ENCODE peak calls at places on chromosomes 2 and 18, in four cellular contexts. G, Q, I and E are unnamed samples.

GRCh38 chr2:166831930-166832329 is 56.4 kb upstream of the XIRP2 start:
- DNase-seq in G (no peak), Q (no peak), I (no peak), E (no peak)

GRCh38 chr2:188403676-188404075 is 112.0 kb downstream of the GULP1 start:
- DNase-seq in G (no peak), Q (no peak), I (no peak), E (no peak)

GRCh38 chr2:209391776-209392401 is 32.0 kb upstream of the MAP2 start:
- DNase-seq in G (no peak), Q (no peak), I (no peak), E (no peak)

GRCh38 chr2:54675738-54676137 is 47.7 kb upstream of the EML6 start:
- DNase-seq in G (no peak), Q (no peak), I (no peak), E (no peak)

GRCh38 chr2:239025081-239025801 is 177.4 kb downstream of the TWIST2 start:
- DNase-seq in G (no peak), Q (no peak), I (no peak), E (no peak)

GRCh38 chr18:24987933-24988840 is 363.8 kb downstream of the ZNF521 start:
- DNase-seq in G (no peak), Q (no peak), I (no peak), E (no peak)

GRCh38 chr2:235113854-235114253 is 162.0 kb downstream of the SH3BP4 start:
- DNase-seq in G (no peak), Q (no peak), I (no peak), E (no peak)

GRCh38 chr2:59935005-59935404 is 618.4 kb downstream of the BCL11A start:
- DNase-seq in G (no peak), Q (no peak), I (no peak), E (no peak)

GRCh38 chr18:75360941-75361340 is 66.6 kb downstream of the SMIM21 start:
- DNase-seq in G (no peak), Q (no peak), I (no peak), E (no peak)

GRCh38 chr2:63587814-63588384 is 378 bp downstream of the WDPCP start:
- DNase-seq in G (no peak), Q (no peak), I (no peak), E (no peak)

GRCh38 chr2:177622516-177622915 is 229.9 kb downstream of the AGPS start:
- DNase-seq in G (no peak), Q (no peak), I (peak; percentile 30), E (no peak)

GRCh38 chr2:209579236-209579749 is 155.4 kb downstream of the MAP2 start:
- DNase-seq in G (no peak), Q (no peak), I (no peak), E (peak; percentile 21)

GRCh38 chr2:43250015-43250414 is 23.6 kb upstream of the ZFP36L2 start:
- DNase-seq in G (no peak), Q (no peak), I (no peak), E (no peak)

GRCh38 chr2:33000986-33001385 is 54.2 kb downstream of the LTBP1 start:
- DNase-seq in G (no peak), Q (no peak), I (peak; percentile 51), E (no peak)

GRCh38 chr2:159614534-159615186 is 1.7 kb downstream of the BAZ2B start:
- DNase-seq in G (no peak), Q (no peak), I (peak; percentile 38), E (no peak)

GRCh38 chr18:5142859-5143258 is 54.2 kb downstream of the AKAIN1 start:
- DNase-seq in G (no peak), Q (no peak), I (no peak), E (no peak)

GRCh38 chr18:629303-630150 is 27.9 kb upstream of the TYMS start:
- DNase-seq in G (no peak), Q (no peak), I (no peak), E (no peak)

GRCh38 chr18:74609535-74609934 is 11.9 kb downstream of the ZNF407 start:
- DNase-seq in G (no peak), Q (no peak), I (no peak), E (no peak)

GRCh38 chr2:151374426-151374825 is 17.0 kb downstream of the TNFAIP6 start:
- DNase-seq in G (no peak), Q (peak; percentile 33), I (no peak), E (no peak)

GRCh38 chr2:215654177-215654850 is 218.4 kb upstream of the FN1 start:
- DNase-seq in G (no peak), Q (no peak), I (no peak), E (no peak)

GRCh38 chr2:215652432-215652831 is 216.6 kb upstream of the FN1 start:
- DNase-seq in G (no peak), Q (no peak), I (no peak), E (no peak)

GRCh38 chr2:215651412-215651811 is 215.5 kb upstream of the FN1 start:
- DNase-seq in G (no peak), Q (no peak), I (no peak), E (no peak)

GRCh38 chr2:215657844-215658243 is 222.0 kb upstream of the FN1 start:
- DNase-seq in G (no peak), Q (no peak), I (no peak), E (no peak)

GRCh38 chr2:215653344-215654015 is 217.6 kb upstream of the FN1 start:
- DNase-seq in G (no peak), Q (no peak), I (no peak), E (no peak)
- TF ChIP-seq FOXM1 in G (no peak), Q (no peak), I (no peak), E (no peak)

GRCh38 chr2:217684431-217685254 is 318.2 kb downstream of the TNS1 start:
- DNase-seq in G (no peak), Q (no peak), I (no peak), E (no peak)

GRCh38 chr2:217683096-217683870 is 319.5 kb downstream of the TNS1 start:
- DNase-seq in G (no peak), Q (no peak), I (no peak), E (no peak)

GRCh38 chr2:217688494-217688893 is 314.3 kb downstream of the TNS1 start:
- DNase-seq in G (no peak), Q (no peak), I (no peak), E (no peak)

GRCh38 chr2:217687771-217688170 is 315.0 kb downstream of the TNS1 start:
- DNase-seq in G (no peak), Q (no peak), I (no peak), E (no peak)

DNA sequence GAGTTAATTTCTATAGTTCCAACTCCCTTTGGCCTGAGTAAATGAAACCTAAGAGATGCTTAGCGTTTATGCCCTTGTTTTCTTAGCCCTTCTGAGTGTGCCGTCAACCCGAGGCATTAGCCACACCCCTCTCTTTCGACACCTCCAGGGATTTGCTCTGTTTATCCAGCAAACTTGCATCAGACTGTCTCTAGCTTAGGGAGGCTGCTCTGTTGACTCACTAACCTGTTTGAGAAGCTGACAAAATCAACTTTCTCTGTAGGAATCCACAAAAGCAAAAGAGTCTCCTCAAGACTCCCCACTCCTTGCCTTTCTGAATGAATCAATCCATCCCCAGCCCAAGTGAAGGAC is 317.6 kb downstream of the TNS1 start:
- DNase-seq in G (no peak), Q (no peak), I (peak; percentile 65), E (peak; percentile 19)
- TF ChIP-seq FOXK2 in G (no peak), Q (no peak), I (no peak), E (no peak)

GRCh38 chr18:48942554-48943261 is 8.1 kb downstream of the SMAD7 start:
- DNase-seq in G (no peak), Q (no peak), I (peak; percentile 96), E (no peak)

GRCh38 chr18:48939368-48940097 is 11.2 kb downstream of the SMAD7 start:
- DNase-seq in G (no peak), Q (no peak), I (no peak), E (no peak)

GRCh38 chr18:48941672-48942071 is 9.1 kb downstream of the SMAD7 start:
- DNase-seq in G (no peak), Q (no peak), I (no peak), E (no peak)

GRCh38 chr18:48942086-48942485 is 8.7 kb downstream of the SMAD7 start:
- DNase-seq in G (no peak), Q (no peak), I (no peak), E (no peak)

GRCh38 chr18:48940854-48941531 is 9.8 kb downstream of the SMAD7 start:
- DNase-seq in G (peak; percentile 62), Q (no peak), I (no peak), E (no peak)
- TF ChIP-seq FOXM1 in G (no peak), Q (no peak), I (no peak), E (no peak)

GRCh38 chr2:215171151-215171550 is 32.7 kb upstream of the ABCA12 start:
- DNase-seq in G (peak; percentile 26), Q (no peak), I (no peak), E (no peak)
- TF ChIP-seq FOXK2 in G (no peak), Q (no peak), I (no peak), E (no peak)

GRCh38 chr2:147399011-147399410 is 445.8 kb upstream of the ACVR2A start:
- DNase-seq in G (no peak), Q (no peak), I (no peak), E (no peak)
- TF ChIP-seq FOXM1 in G (no peak), Q (no peak), I (no peak), E (no peak)

GRCh38 chr2:10932345-10933151 is 20.8 kb downstream of the KCNF1 start:
- DNase-seq in G (no peak), Q (no peak), I (no peak), E (no peak)

GRCh38 chr2:10934308-10934978 is 22.7 kb downstream of the KCNF1 start:
- DNase-seq in G (no peak), Q (no peak), I (peak; percentile 27), E (no peak)

GRCh38 chr2:10930731-10931516 is 19.2 kb downstream of the KCNF1 start:
- DNase-seq in G (no peak), Q (no peak), I (no peak), E (no peak)

GRCh38 chr2:10933700-10934225 is 22.0 kb downstream of the KCNF1 start:
- DNase-seq in G (no peak), Q (no peak), I (no peak), E (no peak)

GRCh38 chr2:10931710-10932255 is 20.0 kb downstream of the KCNF1 start:
- DNase-seq in G (no peak), Q (no peak), I (no peak), E (no peak)
- TF ChIP-seq FOXK2 in G (no peak), Q (no peak), I (no peak), E (no peak)

GRCh38 chr18:48542513-48543181 is 3.8 kb downstream of the CTIF start:
- DNase-seq in G (no peak), Q (peak; percentile 14), I (no peak), E (no peak)

GRCh38 chr18:48544116-48544515 is 5.3 kb downstream of the CTIF start:
- DNase-seq in G (no peak), Q (no peak), I (no peak), E (no peak)

GRCh38 chr18:48541747-48542108 is 2.9 kb downstream of the CTIF start:
- DNase-seq in G (no peak), Q (no peak), I (no peak), E (no peak)

GRCh38 chr18:48544661-48545415 is 6.0 kb downstream of the CTIF start:
- DNase-seq in G (no peak), Q (no peak), I (no peak), E (no peak)

GRCh38 chr18:48543228-48543627 is 4.4 kb downstream of the CTIF start:
- DNase-seq in G (no peak), Q (peak; percentile 38), I (peak; percentile 65), E (no peak)
- TF ChIP-seq FOXM1 in G (no peak), Q (no peak), I (no peak), E (no peak)